ENCODE peak calls at places on chromosomes 13 and 19, in eight cellular contexts. M, R, W, T, C, G, Y and I are unnamed samples.

GRCh38 chr13:45282994-45283393 is 58.0 kb downstream of the TPT1 start:
- DNase-seq in G (no peak), C (no peak), R (no peak), W (no peak), T (no peak), Y (no peak), M (no peak), I (no peak)

GRCh38 chr19:7010722-7011593 is 10.3 kb downstream of the MBD3L2B start:
- DNase-seq in R (peak), W (no peak), G (no peak), Y (no peak), M (peak), T (no peak), C (no peak), I (no peak)

GRCh38 chr13:98258226-98258625 is 81.2 kb upstream of the RNF113B start:
- DNase-seq in Y (no peak), W (no peak), T (no peak), R (no peak), C (no peak), G (no peak), M (no peak), I (no peak)

GRCh38 chr19:35592226-35592625 is 6.3 kb downstream of the PMIS2 start:
- DNase-seq in G (peak), R (peak), M (peak), C (no peak), Y (peak), W (peak), T (no peak), I (no peak)

GRCh38 chr19:33248553-33248953 is 22.9 kb upstream of the SLC7A10 start:
- DNase-seq in C (no peak), Y (no peak), R (no peak), T (no peak), W (no peak), M (no peak), G (no peak), I (no peak)

GRCh38 chr19:42143341-42144234 is 11.3 kb upstream of the POU2F2 start:
- DNase-seq in W (peak), G (peak), T (no peak), Y (no peak), M (peak), C (no peak), R (no peak), I (no peak)

GRCh38 chr19:13846533-13847032 is 30.4 kb upstream of the NANOS3 start:
- DNase-seq in W (peak), M (peak), R (peak), T (peak), C (peak), G (no peak), Y (peak), I (peak)

GRCh38 chr13:102847272-102848234 is 1.7 kb downstream of the ERCC5 start:
- DNase-seq in W (peak), R (no peak), G (no peak), M (peak), Y (no peak), C (no peak), T (peak), I (no peak)

GRCh38 chr13:44819245-44819644 is 170.0 kb downstream of the NUFIP1 start:
- DNase-seq in T (no peak), M (no peak), Y (no peak), G (no peak), R (peak), W (no peak), C (no peak), I (no peak)

GRCh38 chr13:73365240-73365639 is 306.4 kb downstream of the KLF5 start:
- DNase-seq in Y (no peak), R (no peak), C (no peak), M (no peak), T (no peak), G (no peak), W (no peak), I (no peak)

GRCh38 chr13:94617389-94618000 is 15.8 kb downstream of the GPR180 start:
- DNase-seq in R (no peak), T (no peak), W (peak), C (no peak), Y (no peak), G (peak), M (no peak), I (peak)

GRCh38 chr19:56671613-56671994 is at the start of gene ZNF835:
- DNase-seq in Y (peak), C (peak), R (peak), W (peak), M (peak), T (peak), G (no peak), I (peak)

GRCh38 chr13:108155185-108156106 is 59.9 kb downstream of the LIG4 start:
- DNase-seq in G (peak), R (peak), W (peak), M (peak), C (peak), T (no peak), Y (peak), I (peak)

GRCh38 chr13:105587786-105588185 is 947.7 kb downstream of the EFNB2 start:
- DNase-seq in M (no peak), T (no peak), W (no peak), G (no peak), R (no peak), Y (no peak), C (no peak), I (no peak)

GRCh38 chr19:31351212-31352193 is 2.3 kb upstream of the TSHZ3 start:
- DNase-seq in G (no peak), C (no peak), M (no peak), T (no peak), W (peak), R (no peak), Y (no peak), I (no peak)

GRCh38 chr13:97295279-97296182 is 73.4 kb downstream of the MBNL2 start:
- DNase-seq in T (no peak), R (no peak), G (no peak), Y (no peak), C (no peak), W (peak), M (no peak), I (no peak)

GRCh38 chr13:26707122-26708006 is 53.2 kb downstream of the GPR12 start:
- DNase-seq in W (peak), T (no peak), M (peak), R (peak), G (peak), Y (peak), C (no peak), I (peak)

GRCh38 chr13:93466502-93467036 is 240.0 kb downstream of the GPC6 start:
- DNase-seq in T (no peak), G (no peak), C (no peak), W (no peak), Y (no peak), M (no peak), R (no peak), I (no peak)

GRCh38 chr19:2888739-2889224 is 11.9 kb upstream of the ZNF57 start:
- DNase-seq in M (peak), T (no peak), C (peak), W (no peak), Y (peak), G (no peak), R (no peak), I (peak)